ENCODE peak calls at places on chromosomes 1 and 21, in ten cellular contexts. Y is omental fat pad; B is GM19239; U is mucosa of gallbladder; W is PC-9; E is activated CD4-positive, alpha-beta T cell treated with anti-CD3 and anti-CD28 coated beads, Interleukin-2, amount 50 U/mL, for 24 hours; Z is NCI-H774; L is transverse colon; S is fibroblast of pulmonary artery; C is LoVo. T is an unnamed sample.

GRCh38 chr1:177944673-177945014 is 25.2 kb downstream of the SEC16B start:
- DNase-seq in Y (no peak), B (no peak), U (no peak), W (no peak), E (no peak), Z (no peak), L (no peak), S (peak; percentile 60), C (no peak), T (no peak)

GRCh38 chr21:35428489-35428888 is 379.4 kb upstream of the RUNX1 start:
- DNase-seq in Y (no peak), B (no peak), U (peak; percentile 15), W (no peak), E (no peak), Z (no peak), L (no peak), S (peak; percentile 55), C (no peak), T (no peak)

GRCh38 chr1:223840254-223840653 is 5.5 kb downstream of the TP53BP2 start:
- DNase-seq in Y (no peak), B (no peak), U (no peak), W (no peak), E (no peak), Z (no peak), L (no peak), S (no peak), C (no peak), T (no peak)

GRCh38 chr21:17371470-17371869 is 141.4 kb upstream of the CXADR start:
- DNase-seq in Y (no peak), B (no peak), U (no peak), W (peak; percentile 92), E (no peak), Z (no peak), L (no peak), S (peak; percentile 75), C (no peak), T (no peak)

GRCh38 chr1:203661572-203661971 is 34.9 kb downstream of the ATP2B4 start:
- DNase-seq in Y (no peak), B (no peak), U (no peak), W (peak; percentile 60), E (no peak), Z (no peak), L (peak; percentile 66), S (no peak), C (peak; percentile 88), T (no peak)

GRCh38 chr1:58816072-58816746 is 32.4 kb upstream of the JUN start:
- DNase-seq in Y (peak; percentile 67), B (peak; percentile 73), U (peak; percentile 91), W (peak; percentile 76), E (peak; percentile 62), Z (peak; percentile 95), L (peak; percentile 96), S (peak; percentile 86), C (peak; percentile 88), T (peak; percentile 53)

GRCh38 chr1:57839488-57839887 is 415.6 kb upstream of the DAB1 start:
- DNase-seq in Y (no peak), B (no peak), U (no peak), W (no peak), E (no peak), Z (no peak), L (no peak), S (no peak), C (no peak), T (no peak)

GRCh38 chr1:209732725-209733124 is 23.1 kb upstream of the TRAF3IP3 start:
- DNase-seq in Y (no peak), B (no peak), U (no peak), W (no peak), E (no peak), Z (no peak), L (no peak), S (no peak), C (no peak), T (no peak)

GRCh38 chr1:99685516-99686180 is 39.7 kb downstream of the PALMD start:
- DNase-seq in Y (peak; percentile 38), B (peak; percentile 15), U (peak; percentile 57), W (no peak), E (no peak), Z (peak; percentile 42), L (peak; percentile 68), S (peak; percentile 93), C (peak; percentile 54), T (peak; percentile 13)

GRCh38 chr1:166905136-166905535 is 29.1 kb upstream of the TADA1 start:
- DNase-seq in Y (no peak), B (no peak), U (no peak), W (no peak), E (no peak), Z (no peak), L (no peak), S (peak; percentile 3), C (no peak), T (no peak)

GRCh38 chr1:30125449-30126170 is 597.8 kb downstream of the MATN1 start:
- DNase-seq in Y (no peak), B (no peak), U (no peak), W (no peak), E (no peak), Z (no peak), L (no peak), S (no peak), C (no peak), T (no peak)

GRCh38 chr1:25617626-25618432 is 1.2 kb downstream of the MAN1C1 start:
- DNase-seq in Y (no peak), B (no peak), U (no peak), W (no peak), E (no peak), Z (no peak), L (no peak), S (no peak), C (no peak), T (no peak)

T was measured in GM12878.